ENCODE peak calls at places on chromosome 14, in nine cellular contexts. One of them, this sample, is unnamed.

GRCh38 chr14:34742509-34743115 is 28.2 kb upstream of the CFL2 start:
- DNase-seq in SK-N-MC: no peak
- DNase-seq in breast epithelium: no peak
- DNase-seq in upper lobe of left lung: no peak
- DNase-seq in GM12891: no peak
- DNase-seq in HCT116: no peak
- DNase-seq in GM12878: no peak
- DNase-seq in GM23338: no peak
- DNase-seq in spleen: no peak
- DNase-seq in this sample: no peak

GRCh38 chr14:92507174-92507768 is 6.3 kb upstream of the RIN3 start:
- DNase-seq in SK-N-MC: no peak
- DNase-seq in breast epithelium: no peak
- DNase-seq in upper lobe of left lung: no peak
- DNase-seq in GM12891: no peak
- DNase-seq in HCT116: peak; percentile 33
- DNase-seq in GM12878: peak; percentile 65
- DNase-seq in GM23338: no peak
- DNase-seq in spleen: peak; percentile 88
- DNase-seq in this sample: no peak

GRCh38 chr14:64119535-64119934 is 174.6 kb downstream of the ESR2 start:
- DNase-seq in SK-N-MC: no peak
- DNase-seq in breast epithelium: no peak
- DNase-seq in upper lobe of left lung: no peak
- DNase-seq in GM12891: no peak
- DNase-seq in HCT116: no peak
- DNase-seq in GM12878: no peak
- DNase-seq in GM23338: no peak
- DNase-seq in spleen: no peak
- DNase-seq in this sample: no peak

GRCh38 chr14:32129124-32129523 is 52.0 kb downstream of the ARHGAP5 start:
- DNase-seq in SK-N-MC: no peak
- DNase-seq in breast epithelium: no peak
- DNase-seq in upper lobe of left lung: no peak
- DNase-seq in GM12891: no peak
- DNase-seq in HCT116: no peak
- DNase-seq in GM12878: no peak
- DNase-seq in GM23338: no peak
- DNase-seq in spleen: no peak
- DNase-seq in this sample: no peak

GRCh38 chr14:57091030-57091608 is 177.6 kb downstream of the EXOC5 start:
- DNase-seq in SK-N-MC: no peak
- DNase-seq in breast epithelium: no peak
- DNase-seq in upper lobe of left lung: no peak
- DNase-seq in GM12891: no peak
- DNase-seq in HCT116: no peak
- DNase-seq in GM12878: no peak
- DNase-seq in GM23338: peak; percentile 41
- DNase-seq in spleen: no peak
- DNase-seq in this sample: no peak

GRCh38 chr14:26811756-26812305 is 214.0 kb upstream of the NOVA1 start:
- DNase-seq in SK-N-MC: no peak
- DNase-seq in breast epithelium: no peak
- DNase-seq in upper lobe of left lung: no peak
- DNase-seq in GM12891: no peak
- DNase-seq in HCT116: no peak
- DNase-seq in GM12878: no peak
- DNase-seq in GM23338: no peak
- DNase-seq in spleen: no peak
- DNase-seq in this sample: no peak

GRCh38 chr14:74135386-74135785 is 50.6 kb downstream of the LIN52 start:
- DNase-seq in SK-N-MC: no peak
- DNase-seq in breast epithelium: no peak
- DNase-seq in upper lobe of left lung: no peak
- DNase-seq in GM12891: no peak
- DNase-seq in HCT116: no peak
- DNase-seq in GM12878: no peak
- DNase-seq in GM23338: no peak
- DNase-seq in spleen: no peak
- DNase-seq in this sample: no peak

GRCh38 chr14:100486025-100486828 is 101.0 kb downstream of the BEGAIN start:
- DNase-seq in SK-N-MC: peak; percentile 34
- DNase-seq in breast epithelium: no peak
- DNase-seq in upper lobe of left lung: peak; percentile 41
- DNase-seq in GM12891: peak; percentile 49
- DNase-seq in HCT116: no peak
- DNase-seq in GM12878: peak; percentile 66
- DNase-seq in GM23338: peak; percentile 94
- DNase-seq in spleen: no peak
- DNase-seq in this sample: no peak

DNA sequence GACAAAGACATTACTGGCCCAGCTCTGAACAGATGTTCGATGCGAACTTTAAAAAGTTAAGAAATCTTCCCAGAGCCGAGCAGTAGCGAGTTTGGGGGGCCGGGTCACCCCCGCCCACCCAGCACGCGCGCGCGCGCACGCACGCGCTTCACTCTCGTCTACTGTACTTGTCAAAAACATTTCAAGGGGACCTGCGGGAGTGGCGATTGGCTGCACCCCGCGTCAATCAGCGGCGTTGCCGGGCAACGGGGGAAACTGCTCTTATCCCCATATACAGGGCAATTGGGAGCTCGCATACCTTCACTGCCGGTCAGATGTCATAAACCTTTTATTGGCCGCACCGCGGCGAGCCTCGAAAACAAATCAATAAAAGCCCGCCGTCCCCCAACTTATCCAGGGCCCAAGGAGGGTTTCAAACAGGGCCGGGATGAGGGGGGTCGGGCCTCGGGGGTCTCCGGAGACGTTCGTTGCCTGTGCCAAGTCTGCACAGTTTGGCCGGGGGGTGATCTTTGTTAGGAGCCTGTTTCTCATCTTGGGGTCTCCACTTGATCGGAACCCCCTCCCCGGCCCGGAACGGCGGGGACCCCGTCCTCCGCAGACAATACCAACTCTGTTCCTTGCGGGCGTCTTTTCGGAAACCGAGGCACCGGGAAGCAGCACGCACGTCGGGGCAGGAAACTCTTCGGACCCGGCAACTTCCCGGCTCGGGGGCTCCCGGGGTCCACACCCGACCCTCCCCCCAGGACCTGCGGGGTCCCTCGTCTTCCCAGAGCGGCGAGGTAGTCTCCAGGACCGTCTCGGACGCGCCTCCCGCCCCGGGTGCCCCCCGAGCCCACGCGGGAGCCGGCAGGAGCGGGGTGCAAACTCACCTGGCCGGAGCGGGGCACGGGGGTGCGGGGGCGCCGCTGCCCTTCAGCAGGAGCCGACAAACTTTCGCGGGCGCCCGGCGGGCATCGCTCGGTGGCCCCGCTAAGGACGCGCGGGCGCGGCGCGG is 734 bp downstream of the FOXN3 start:
- DNase-seq in SK-N-MC: peak; percentile 85
- DNase-seq in breast epithelium: peak; percentile 99
- DNase-seq in upper lobe of left lung: peak; percentile 100
- DNase-seq in GM12891: peak; percentile 96
- DNase-seq in HCT116: peak; percentile 94
- DNase-seq in GM12878: peak; percentile 94
- DNase-seq in GM23338: peak; percentile 97
- DNase-seq in spleen: peak; percentile 98
- DNase-seq in this sample: peak; percentile 100
- TF ChIP-seq POLR2AphosphoS5 in SK-N-MC: no peak
- TF ChIP-seq POLR2AphosphoS5 in breast epithelium: peak; percentile 71
- TF ChIP-seq POLR2AphosphoS5 in upper lobe of left lung: no peak
- TF ChIP-seq POLR2AphosphoS5 in GM12891: peak; percentile 32
- TF ChIP-seq POLR2AphosphoS5 in HCT116: peak; percentile 39
- TF ChIP-seq POLR2AphosphoS5 in GM12878: peak; percentile 87
- TF ChIP-seq POLR2AphosphoS5 in GM23338: peak; percentile 58
- TF ChIP-seq POLR2AphosphoS5 in spleen: peak; percentile 78
- TF ChIP-seq POLR2AphosphoS5 in this sample: peak; percentile 54

GRCh38 chr14:71675126-71675901 is 256.9 kb upstream of the RGS6 start:
- DNase-seq in SK-N-MC: no peak
- DNase-seq in breast epithelium: no peak
- DNase-seq in upper lobe of left lung: no peak
- DNase-seq in GM12891: no peak
- DNase-seq in HCT116: no peak
- DNase-seq in GM12878: no peak
- DNase-seq in GM23338: peak; percentile 73
- DNase-seq in spleen: no peak
- DNase-seq in this sample: no peak
- TF ChIP-seq POLR2AphosphoS5 in SK-N-MC: no peak
- TF ChIP-seq POLR2AphosphoS5 in breast epithelium: no peak
- TF ChIP-seq POLR2AphosphoS5 in upper lobe of left lung: no peak
- TF ChIP-seq POLR2AphosphoS5 in GM12891: no peak
- TF ChIP-seq POLR2AphosphoS5 in HCT116: no peak
- TF ChIP-seq POLR2AphosphoS5 in GM12878: no peak
- TF ChIP-seq POLR2AphosphoS5 in GM23338: no peak
- TF ChIP-seq POLR2AphosphoS5 in spleen: no peak
- TF ChIP-seq POLR2AphosphoS5 in this sample: no peak

GRCh38 chr14:68792830-68793733 is at the start of gene ZFP36L1:
- DNase-seq in SK-N-MC: peak; percentile 93
- DNase-seq in breast epithelium: peak; percentile 96
- DNase-seq in upper lobe of left lung: peak; percentile 95
- DNase-seq in GM12891: peak; percentile 58
- DNase-seq in HCT116: peak; percentile 95
- DNase-seq in GM12878: peak; percentile 85
- DNase-seq in GM23338: peak; percentile 98
- DNase-seq in spleen: peak; percentile 98
- DNase-seq in this sample: peak; percentile 98

GRCh38 chr14:68789798-68790655 is 2.8 kb downstream of the ZFP36L1 start:
- DNase-seq in SK-N-MC: no peak
- DNase-seq in breast epithelium: no peak
- DNase-seq in upper lobe of left lung: peak; percentile 86
- DNase-seq in GM12891: no peak
- DNase-seq in HCT116: no peak
- DNase-seq in GM12878: no peak
- DNase-seq in GM23338: peak; percentile 18
- DNase-seq in spleen: peak; percentile 87
- DNase-seq in this sample: no peak

GRCh38 chr14:68792022-68792829 is 641 bp downstream of the ZFP36L1 start:
- DNase-seq in SK-N-MC: no peak
- DNase-seq in breast epithelium: no peak
- DNase-seq in upper lobe of left lung: peak; percentile 64
- DNase-seq in GM12891: no peak
- DNase-seq in HCT116: no peak
- DNase-seq in GM12878: no peak
- DNase-seq in GM23338: peak; percentile 39
- DNase-seq in spleen: peak; percentile 87
- DNase-seq in this sample: peak; percentile 78

GRCh38 chr14:68790656-68791077 is 2.2 kb downstream of the ZFP36L1 start:
- DNase-seq in SK-N-MC: no peak
- DNase-seq in breast epithelium: no peak
- DNase-seq in upper lobe of left lung: peak; percentile 86
- DNase-seq in GM12891: no peak
- DNase-seq in HCT116: no peak
- DNase-seq in GM12878: no peak
- DNase-seq in GM23338: no peak
- DNase-seq in spleen: peak; percentile 71
- DNase-seq in this sample: peak; percentile 70

DNA sequence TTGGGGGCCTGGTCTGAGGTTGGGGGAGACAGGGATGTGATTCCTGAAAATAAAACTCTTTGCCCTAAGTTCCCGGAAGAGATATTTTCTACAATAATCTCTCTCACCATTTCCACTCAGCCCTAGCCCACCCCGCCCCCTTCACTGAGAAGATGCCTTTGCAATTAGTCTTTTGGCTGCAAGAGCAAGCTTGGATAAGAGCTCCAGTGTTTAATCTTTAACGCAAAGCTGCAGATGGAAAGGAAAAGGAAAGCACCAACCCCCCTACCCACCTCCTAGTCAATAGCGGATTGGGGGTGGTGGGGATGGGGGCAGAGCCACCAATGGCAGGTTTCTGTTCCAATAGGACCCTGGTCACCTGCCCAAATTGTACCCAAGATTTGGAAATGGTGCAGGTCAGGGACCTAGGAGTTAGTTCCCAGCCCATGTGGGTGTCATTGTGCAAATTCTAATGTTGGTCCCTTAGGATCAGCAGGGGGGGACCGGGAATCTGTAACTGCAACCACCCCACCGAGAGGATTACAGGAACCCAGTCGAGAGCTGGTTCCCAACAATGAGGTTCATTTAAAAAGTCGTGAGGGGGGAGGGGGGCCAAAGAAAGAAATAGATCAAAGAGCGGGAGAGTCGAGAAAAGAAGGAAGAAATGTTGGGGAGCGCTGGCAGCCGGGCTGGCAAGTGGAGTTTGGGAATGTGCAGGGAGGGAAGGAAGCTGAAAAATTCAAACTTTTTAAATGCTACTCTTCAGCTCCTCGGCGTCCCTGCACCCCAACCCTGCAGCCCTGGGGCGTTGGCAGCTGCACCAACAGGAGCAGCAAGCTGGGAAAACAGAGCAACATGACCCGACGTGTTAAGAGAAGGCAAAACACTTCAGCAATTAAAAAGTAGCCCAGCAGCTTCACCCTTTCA is 1.5 kb downstream of the ZFP36L1 start:
- DNase-seq in SK-N-MC: no peak
- DNase-seq in breast epithelium: no peak
- DNase-seq in upper lobe of left lung: no peak
- DNase-seq in GM12891: no peak
- DNase-seq in HCT116: no peak
- DNase-seq in GM12878: no peak
- DNase-seq in GM23338: peak; percentile 43
- DNase-seq in spleen: peak; percentile 69
- DNase-seq in this sample: no peak
- TF ChIP-seq POLR2AphosphoS5 in SK-N-MC: peak; percentile 9
- TF ChIP-seq POLR2AphosphoS5 in breast epithelium: no peak
- TF ChIP-seq POLR2AphosphoS5 in upper lobe of left lung: peak; percentile 8
- TF ChIP-seq POLR2AphosphoS5 in GM12891: no peak
- TF ChIP-seq POLR2AphosphoS5 in HCT116: no peak
- TF ChIP-seq POLR2AphosphoS5 in GM12878: peak; percentile 17
- TF ChIP-seq POLR2AphosphoS5 in GM23338: no peak
- TF ChIP-seq POLR2AphosphoS5 in spleen: no peak
- TF ChIP-seq POLR2AphosphoS5 in this sample: no peak

GRCh38 chr14:103402700-103403099 is 17.5 kb downstream of the MARK3 start:
- DNase-seq in SK-N-MC: no peak
- DNase-seq in breast epithelium: no peak
- DNase-seq in upper lobe of left lung: no peak
- DNase-seq in GM12891: no peak
- DNase-seq in HCT116: no peak
- DNase-seq in GM12878: no peak
- DNase-seq in GM23338: peak; percentile 59
- DNase-seq in spleen: no peak
- DNase-seq in this sample: no peak

GRCh38 chr14:103408491-103409155 is 23.4 kb downstream of the MARK3 start:
- DNase-seq in SK-N-MC: no peak
- DNase-seq in breast epithelium: no peak
- DNase-seq in upper lobe of left lung: no peak
- DNase-seq in GM12891: no peak
- DNase-seq in HCT116: no peak
- DNase-seq in GM12878: no peak
- DNase-seq in GM23338: no peak
- DNase-seq in spleen: no peak
- DNase-seq in this sample: no peak

GRCh38 chr14:103401223-103402214 is 16.3 kb downstream of the MARK3 start:
- DNase-seq in SK-N-MC: no peak
- DNase-seq in breast epithelium: no peak
- DNase-seq in upper lobe of left lung: no peak
- DNase-seq in GM12891: no peak
- DNase-seq in HCT116: no peak
- DNase-seq in GM12878: no peak
- DNase-seq in GM23338: peak; percentile 23
- DNase-seq in spleen: no peak
- DNase-seq in this sample: no peak

GRCh38 chr14:103404032-103404918 is 19.1 kb downstream of the MARK3 start:
- DNase-seq in SK-N-MC: no peak
- DNase-seq in breast epithelium: no peak
- DNase-seq in upper lobe of left lung: no peak
- DNase-seq in GM12891: no peak
- DNase-seq in HCT116: no peak
- DNase-seq in GM12878: no peak
- DNase-seq in GM23338: no peak
- DNase-seq in spleen: no peak
- DNase-seq in this sample: no peak

DNA sequence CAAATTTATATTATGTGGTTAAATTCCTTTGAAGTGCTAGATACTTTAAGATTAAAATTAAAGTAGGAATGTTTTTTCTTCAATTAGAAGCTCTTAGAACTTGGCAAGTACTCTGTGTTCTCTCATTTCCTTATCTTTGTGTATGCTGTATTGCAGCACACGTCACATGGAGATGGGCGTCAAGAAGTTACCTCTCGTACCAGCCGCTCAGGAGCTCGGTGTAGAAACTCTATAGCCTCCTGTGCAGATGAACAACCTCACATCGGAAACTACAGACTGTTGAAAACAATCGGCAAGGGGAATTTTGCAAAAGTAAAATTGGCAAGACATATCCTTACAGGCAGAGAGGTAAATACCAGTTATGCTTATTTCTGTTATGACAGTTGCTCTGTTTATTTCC is 19.7 kb downstream of the MARK3 start:
- DNase-seq in SK-N-MC: no peak
- DNase-seq in breast epithelium: no peak
- DNase-seq in upper lobe of left lung: no peak
- DNase-seq in GM12891: no peak
- DNase-seq in HCT116: no peak
- DNase-seq in GM12878: no peak
- DNase-seq in GM23338: no peak
- DNase-seq in spleen: no peak
- DNase-seq in this sample: no peak
- TF ChIP-seq POLR2AphosphoS5 in SK-N-MC: no peak
- TF ChIP-seq POLR2AphosphoS5 in breast epithelium: no peak
- TF ChIP-seq POLR2AphosphoS5 in upper lobe of left lung: no peak
- TF ChIP-seq POLR2AphosphoS5 in GM12891: no peak
- TF ChIP-seq POLR2AphosphoS5 in HCT116: no peak
- TF ChIP-seq POLR2AphosphoS5 in GM12878: no peak
- TF ChIP-seq POLR2AphosphoS5 in GM23338: no peak
- TF ChIP-seq POLR2AphosphoS5 in spleen: no peak
- TF ChIP-seq POLR2AphosphoS5 in this sample: no peak

This sample was measured in suprapubic skin.